ENCODE peak calls at places on chromosome 2, in ten cellular contexts. One of them, this sample, is unnamed.

GRCh38 chr2:48510329-48510728 is 19.6 kb upstream of the STON1 start:
- DNase-seq in Peyer's patch: no peak
- DNase-seq in uterus: no peak
- DNase-seq in hepatocyte: no peak
- DNase-seq in neuronal stem cell: no peak
- DNase-seq in cardiac muscle cell: peak; percentile 58
- DNase-seq in CD8-positive, alpha-beta memory T cell: no peak
- DNase-seq in ovary: no peak
- DNase-seq in dorsolateral prefrontal cortex: no peak
- DNase-seq in naive thymus-derived CD4-positive, alpha-beta T cell: no peak
- DNase-seq in this sample: no peak

GRCh38 chr2:234269769-234270204 is 219.3 kb downstream of the SPP2 start:
- DNase-seq in uterus: no peak
- DNase-seq in neuronal stem cell: no peak
- DNase-seq in cardiac muscle cell: peak; percentile 89
- DNase-seq in naive thymus-derived CD4-positive, alpha-beta T cell: no peak
- DNase-seq in hepatocyte: no peak
- DNase-seq in ovary: no peak
- DNase-seq in Peyer's patch: no peak
- DNase-seq in dorsolateral prefrontal cortex: no peak
- DNase-seq in CD8-positive, alpha-beta memory T cell: no peak
- DNase-seq in this sample: no peak

GRCh38 chr2:233289590-233290424 is 17.8 kb upstream of the SAG start:
- DNase-seq in uterus: no peak
- DNase-seq in CD8-positive, alpha-beta memory T cell: no peak
- DNase-seq in naive thymus-derived CD4-positive, alpha-beta T cell: no peak
- DNase-seq in ovary: no peak
- DNase-seq in hepatocyte: no peak
- DNase-seq in Peyer's patch: no peak
- DNase-seq in dorsolateral prefrontal cortex: peak; percentile 45
- DNase-seq in neuronal stem cell: no peak
- DNase-seq in cardiac muscle cell: no peak
- DNase-seq in this sample: no peak

GRCh38 chr2:214839464-214839863 is 30.0 kb upstream of the BARD1 start:
- DNase-seq in Peyer's patch: no peak
- DNase-seq in hepatocyte: no peak
- DNase-seq in cardiac muscle cell: no peak
- DNase-seq in uterus: no peak
- DNase-seq in CD8-positive, alpha-beta memory T cell: no peak
- DNase-seq in naive thymus-derived CD4-positive, alpha-beta T cell: no peak
- DNase-seq in dorsolateral prefrontal cortex: no peak
- DNase-seq in neuronal stem cell: no peak
- DNase-seq in ovary: no peak
- DNase-seq in this sample: no peak

GRCh38 chr2:23404426-23404825 is 19.4 kb downstream of the KLHL29 start:
- DNase-seq in neuronal stem cell: no peak
- DNase-seq in hepatocyte: peak; percentile 84
- DNase-seq in CD8-positive, alpha-beta memory T cell: peak; percentile 12
- DNase-seq in Peyer's patch: peak; percentile 40
- DNase-seq in uterus: no peak
- DNase-seq in ovary: peak; percentile 46
- DNase-seq in naive thymus-derived CD4-positive, alpha-beta T cell: no peak
- DNase-seq in dorsolateral prefrontal cortex: no peak
- DNase-seq in cardiac muscle cell: peak; percentile 83
- DNase-seq in this sample: no peak

GRCh38 chr2:62297642-62298010 is 101.7 kb downstream of the B3GNT2 start:
- DNase-seq in hepatocyte: no peak
- DNase-seq in cardiac muscle cell: peak; percentile 43
- DNase-seq in ovary: no peak
- DNase-seq in Peyer's patch: no peak
- DNase-seq in naive thymus-derived CD4-positive, alpha-beta T cell: no peak
- DNase-seq in uterus: no peak
- DNase-seq in neuronal stem cell: no peak
- DNase-seq in dorsolateral prefrontal cortex: no peak
- DNase-seq in CD8-positive, alpha-beta memory T cell: no peak
- DNase-seq in this sample: no peak

GRCh38 chr2:48855142-48855541 is 99.6 kb upstream of the LHCGR start:
- DNase-seq in ovary: no peak
- DNase-seq in cardiac muscle cell: peak; percentile 19
- DNase-seq in dorsolateral prefrontal cortex: no peak
- DNase-seq in uterus: no peak
- DNase-seq in hepatocyte: peak; percentile 15
- DNase-seq in Peyer's patch: no peak
- DNase-seq in naive thymus-derived CD4-positive, alpha-beta T cell: no peak
- DNase-seq in CD8-positive, alpha-beta memory T cell: no peak
- DNase-seq in neuronal stem cell: no peak
- DNase-seq in this sample: no peak

GRCh38 chr2:42404666-42405065 is 43.6 kb upstream of the COX7A2L start:
- DNase-seq in hepatocyte: no peak
- DNase-seq in naive thymus-derived CD4-positive, alpha-beta T cell: no peak
- DNase-seq in Peyer's patch: no peak
- DNase-seq in neuronal stem cell: no peak
- DNase-seq in ovary: no peak
- DNase-seq in dorsolateral prefrontal cortex: no peak
- DNase-seq in cardiac muscle cell: no peak
- DNase-seq in CD8-positive, alpha-beta memory T cell: no peak
- DNase-seq in uterus: no peak
- DNase-seq in this sample: no peak

GRCh38 chr2:223475901-223476300 is 126.3 kb downstream of the SCG2 start:
- DNase-seq in uterus: no peak
- DNase-seq in neuronal stem cell: no peak
- DNase-seq in hepatocyte: no peak
- DNase-seq in naive thymus-derived CD4-positive, alpha-beta T cell: no peak
- DNase-seq in Peyer's patch: no peak
- DNase-seq in cardiac muscle cell: no peak
- DNase-seq in ovary: no peak
- DNase-seq in dorsolateral prefrontal cortex: no peak
- DNase-seq in CD8-positive, alpha-beta memory T cell: no peak
- DNase-seq in this sample: no peak

GRCh38 chr2:223481486-223481885 is 120.7 kb downstream of the SCG2 start:
- DNase-seq in uterus: no peak
- DNase-seq in dorsolateral prefrontal cortex: no peak
- DNase-seq in Peyer's patch: no peak
- DNase-seq in neuronal stem cell: no peak
- DNase-seq in ovary: no peak
- DNase-seq in hepatocyte: no peak
- DNase-seq in cardiac muscle cell: no peak
- DNase-seq in CD8-positive, alpha-beta memory T cell: no peak
- DNase-seq in naive thymus-derived CD4-positive, alpha-beta T cell: no peak
- DNase-seq in this sample: no peak

GRCh38 chr2:223474893-223475292 is 127.3 kb downstream of the SCG2 start:
- DNase-seq in hepatocyte: no peak
- DNase-seq in ovary: no peak
- DNase-seq in cardiac muscle cell: no peak
- DNase-seq in neuronal stem cell: no peak
- DNase-seq in dorsolateral prefrontal cortex: no peak
- DNase-seq in Peyer's patch: no peak
- DNase-seq in CD8-positive, alpha-beta memory T cell: no peak
- DNase-seq in uterus: no peak
- DNase-seq in naive thymus-derived CD4-positive, alpha-beta T cell: no peak
- DNase-seq in this sample: no peak

GRCh38 chr2:223472771-223473170 is 129.4 kb downstream of the SCG2 start:
- DNase-seq in uterus: no peak
- DNase-seq in neuronal stem cell: no peak
- DNase-seq in cardiac muscle cell: no peak
- DNase-seq in CD8-positive, alpha-beta memory T cell: no peak
- DNase-seq in naive thymus-derived CD4-positive, alpha-beta T cell: no peak
- DNase-seq in dorsolateral prefrontal cortex: no peak
- DNase-seq in ovary: no peak
- DNase-seq in Peyer's patch: no peak
- DNase-seq in hepatocyte: no peak
- DNase-seq in this sample: no peak

GRCh38 chr2:223477318-223477717 is 124.8 kb downstream of the SCG2 start:
- DNase-seq in hepatocyte: no peak
- DNase-seq in dorsolateral prefrontal cortex: no peak
- DNase-seq in neuronal stem cell: no peak
- DNase-seq in CD8-positive, alpha-beta memory T cell: no peak
- DNase-seq in Peyer's patch: no peak
- DNase-seq in cardiac muscle cell: no peak
- DNase-seq in naive thymus-derived CD4-positive, alpha-beta T cell: no peak
- DNase-seq in ovary: no peak
- DNase-seq in uterus: no peak
- DNase-seq in this sample: no peak
- H3K4me3 ChIP-seq in hepatocyte: no peak overlapping the region
- H3K4me3 ChIP-seq in dorsolateral prefrontal cortex: no peak overlapping the region
- H3K4me3 ChIP-seq in neuronal stem cell: no peak overlapping the region
- H3K4me3 ChIP-seq in CD8-positive, alpha-beta memory T cell: no peak overlapping the region
- H3K4me3 ChIP-seq in Peyer's patch: no peak overlapping the region
- H3K4me3 ChIP-seq in cardiac muscle cell: no peak overlapping the region
- H3K4me3 ChIP-seq in naive thymus-derived CD4-positive, alpha-beta T cell: no peak overlapping the region
- H3K4me3 ChIP-seq in ovary: no peak overlapping the region
- H3K4me3 ChIP-seq in uterus: no peak overlapping the region
- H3K4me3 ChIP-seq in this sample: no peak overlapping the region

GRCh38 chr2:226767056-226767813 is 32.4 kb downstream of the IRS1 start:
- DNase-seq in CD8-positive, alpha-beta memory T cell: no peak
- DNase-seq in ovary: no peak
- DNase-seq in dorsolateral prefrontal cortex: no peak
- DNase-seq in hepatocyte: no peak
- DNase-seq in cardiac muscle cell: peak; percentile 40
- DNase-seq in uterus: no peak
- DNase-seq in Peyer's patch: no peak
- DNase-seq in naive thymus-derived CD4-positive, alpha-beta T cell: no peak
- DNase-seq in neuronal stem cell: no peak
- DNase-seq in this sample: no peak
- H3K27ac ChIP-seq in CD8-positive, alpha-beta memory T cell: no peak overlapping the region
- H3K27ac ChIP-seq in ovary: no peak overlapping the region
- H3K27ac ChIP-seq in dorsolateral prefrontal cortex: no peak overlapping the region
- H3K27ac ChIP-seq in hepatocyte: no peak overlapping the region
- H3K27ac ChIP-seq in cardiac muscle cell: peak overlapping the region; percentile 58
- H3K27ac ChIP-seq in uterus: no peak overlapping the region
- H3K27ac ChIP-seq in Peyer's patch: no peak overlapping the region
- H3K27ac ChIP-seq in naive thymus-derived CD4-positive, alpha-beta T cell: no peak overlapping the region
- H3K27ac ChIP-seq in neuronal stem cell: no peak overlapping the region
- H3K27ac ChIP-seq in this sample: no peak overlapping the region

DNA sequence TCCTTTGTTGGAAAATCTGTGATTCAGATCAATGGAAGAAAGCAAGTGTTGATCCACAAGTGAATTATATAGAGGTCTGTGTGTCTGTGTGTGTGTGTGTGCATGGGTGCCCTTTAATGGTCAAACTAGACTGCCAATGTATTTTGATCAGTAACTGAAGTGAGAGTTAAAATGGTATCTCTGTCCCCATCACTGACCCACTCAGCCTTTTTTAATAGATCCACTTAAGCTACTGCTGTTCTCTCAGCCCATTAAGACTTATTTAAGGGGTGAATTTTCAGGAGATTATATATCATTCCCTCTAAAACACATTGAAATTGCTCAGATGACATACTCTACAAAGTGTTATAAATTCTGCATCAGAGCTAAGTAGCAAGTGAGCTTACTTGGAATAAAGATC is 193.7 kb upstream of the SIX3 start:
- DNase-seq in cardiac muscle cell: no peak
- DNase-seq in neuronal stem cell: no peak
- DNase-seq in hepatocyte: no peak
- DNase-seq in naive thymus-derived CD4-positive, alpha-beta T cell: no peak
- DNase-seq in ovary: no peak
- DNase-seq in Peyer's patch: no peak
- DNase-seq in uterus: no peak
- DNase-seq in dorsolateral prefrontal cortex: no peak
- DNase-seq in CD8-positive, alpha-beta memory T cell: no peak
- DNase-seq in this sample: no peak
- H3K4me3 ChIP-seq in cardiac muscle cell: no peak overlapping the region
- H3K4me3 ChIP-seq in neuronal stem cell: no peak overlapping the region
- H3K4me3 ChIP-seq in hepatocyte: no peak overlapping the region
- H3K4me3 ChIP-seq in naive thymus-derived CD4-positive, alpha-beta T cell: no peak overlapping the region
- H3K4me3 ChIP-seq in ovary: no peak overlapping the region
- H3K4me3 ChIP-seq in Peyer's patch: no peak overlapping the region
- H3K4me3 ChIP-seq in uterus: no peak overlapping the region
- H3K4me3 ChIP-seq in dorsolateral prefrontal cortex: no peak overlapping the region
- H3K4me3 ChIP-seq in CD8-positive, alpha-beta memory T cell: no peak overlapping the region
- H3K4me3 ChIP-seq in this sample: no peak overlapping the region

GRCh38 chr2:180679693-180680092 is 300.7 kb upstream of the UBE2E3 start:
- DNase-seq in naive thymus-derived CD4-positive, alpha-beta T cell: no peak
- DNase-seq in neuronal stem cell: peak; percentile 11
- DNase-seq in uterus: no peak
- DNase-seq in hepatocyte: no peak
- DNase-seq in cardiac muscle cell: peak; percentile 23
- DNase-seq in dorsolateral prefrontal cortex: no peak
- DNase-seq in Peyer's patch: no peak
- DNase-seq in CD8-positive, alpha-beta memory T cell: no peak
- DNase-seq in ovary: no peak
- DNase-seq in this sample: no peak

GRCh38 chr2:180677200-180677599 is 303.2 kb upstream of the UBE2E3 start:
- DNase-seq in uterus: no peak
- DNase-seq in Peyer's patch: no peak
- DNase-seq in ovary: no peak
- DNase-seq in hepatocyte: no peak
- DNase-seq in naive thymus-derived CD4-positive, alpha-beta T cell: no peak
- DNase-seq in cardiac muscle cell: no peak
- DNase-seq in CD8-positive, alpha-beta memory T cell: no peak
- DNase-seq in dorsolateral prefrontal cortex: no peak
- DNase-seq in neuronal stem cell: no peak
- DNase-seq in this sample: no peak

GRCh38 chr2:180675170-180675569 is 305.2 kb upstream of the UBE2E3 start:
- DNase-seq in hepatocyte: no peak
- DNase-seq in cardiac muscle cell: no peak
- DNase-seq in uterus: no peak
- DNase-seq in CD8-positive, alpha-beta memory T cell: no peak
- DNase-seq in ovary: no peak
- DNase-seq in naive thymus-derived CD4-positive, alpha-beta T cell: no peak
- DNase-seq in dorsolateral prefrontal cortex: no peak
- DNase-seq in Peyer's patch: no peak
- DNase-seq in neuronal stem cell: no peak
- DNase-seq in this sample: no peak

GRCh38 chr2:180676520-180676919 is 303.9 kb upstream of the UBE2E3 start:
- DNase-seq in ovary: no peak
- DNase-seq in hepatocyte: no peak
- DNase-seq in CD8-positive, alpha-beta memory T cell: no peak
- DNase-seq in naive thymus-derived CD4-positive, alpha-beta T cell: no peak
- DNase-seq in neuronal stem cell: no peak
- DNase-seq in cardiac muscle cell: no peak
- DNase-seq in dorsolateral prefrontal cortex: no peak
- DNase-seq in uterus: no peak
- DNase-seq in Peyer's patch: no peak
- DNase-seq in this sample: no peak

GRCh38 chr2:180677928-180678327 is 302.5 kb upstream of the UBE2E3 start:
- DNase-seq in naive thymus-derived CD4-positive, alpha-beta T cell: no peak
- DNase-seq in hepatocyte: no peak
- DNase-seq in neuronal stem cell: no peak
- DNase-seq in ovary: no peak
- DNase-seq in dorsolateral prefrontal cortex: no peak
- DNase-seq in Peyer's patch: no peak
- DNase-seq in cardiac muscle cell: no peak
- DNase-seq in CD8-positive, alpha-beta memory T cell: no peak
- DNase-seq in uterus: no peak
- DNase-seq in this sample: no peak
- H3K27ac ChIP-seq in naive thymus-derived CD4-positive, alpha-beta T cell: no peak overlapping the region
- H3K27ac ChIP-seq in hepatocyte: no peak overlapping the region
- H3K27ac ChIP-seq in neuronal stem cell: no peak overlapping the region
- H3K27ac ChIP-seq in ovary: no peak overlapping the region
- H3K27ac ChIP-seq in dorsolateral prefrontal cortex: no peak overlapping the region
- H3K27ac ChIP-seq in Peyer's patch: no peak overlapping the region
- H3K27ac ChIP-seq in cardiac muscle cell: no peak overlapping the region
- H3K27ac ChIP-seq in CD8-positive, alpha-beta memory T cell: no peak overlapping the region
- H3K27ac ChIP-seq in uterus: no peak overlapping the region
- H3K27ac ChIP-seq in this sample: no peak overlapping the region

DNA sequence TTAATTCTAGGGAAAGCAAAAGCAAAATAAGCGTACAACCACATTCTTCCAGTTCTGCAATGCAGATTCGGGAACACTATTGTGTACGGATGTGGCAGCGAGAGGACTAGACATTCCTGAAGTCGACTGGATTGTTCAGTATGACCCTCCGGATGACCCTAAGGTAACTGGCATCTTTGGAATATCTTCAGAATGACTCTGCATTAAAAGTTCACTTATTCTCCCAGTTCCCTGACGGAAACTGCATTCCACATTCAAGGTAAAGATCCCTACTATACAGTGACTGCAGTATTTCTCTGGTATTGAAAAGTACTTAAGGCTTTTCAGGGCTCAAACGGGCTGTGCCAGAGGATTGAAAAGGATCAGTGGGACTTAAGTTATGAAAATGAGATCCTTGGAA is 10.9 kb downstream of the DDX18 start:
- DNase-seq in naive thymus-derived CD4-positive, alpha-beta T cell: no peak
- DNase-seq in ovary: no peak
- DNase-seq in Peyer's patch: no peak
- DNase-seq in hepatocyte: no peak
- DNase-seq in cardiac muscle cell: no peak
- DNase-seq in neuronal stem cell: no peak
- DNase-seq in dorsolateral prefrontal cortex: no peak
- DNase-seq in CD8-positive, alpha-beta memory T cell: no peak
- DNase-seq in uterus: no peak
- DNase-seq in this sample: no peak
- H3K4me3 ChIP-seq in naive thymus-derived CD4-positive, alpha-beta T cell: no peak overlapping the region
- H3K4me3 ChIP-seq in ovary: no peak overlapping the region
- H3K4me3 ChIP-seq in Peyer's patch: no peak overlapping the region
- H3K4me3 ChIP-seq in hepatocyte: no peak overlapping the region
- H3K4me3 ChIP-seq in cardiac muscle cell: no peak overlapping the region
- H3K4me3 ChIP-seq in neuronal stem cell: no peak overlapping the region
- H3K4me3 ChIP-seq in dorsolateral prefrontal cortex: no peak overlapping the region
- H3K4me3 ChIP-seq in CD8-positive, alpha-beta memory T cell: no peak overlapping the region
- H3K4me3 ChIP-seq in uterus: no peak overlapping the region
- H3K4me3 ChIP-seq in this sample: no peak overlapping the region

This sample was measured in aorta.